ENCODE peak calls at places on chromosome 4, in six cellular contexts. L is mucosa of descending colon; S is glutamatergic neuron; X is CD4-positive, alpha-beta T cell; T is endothelial cell; C is mesothelial cell of epicardium. G is an unnamed sample.

GRCh38 chr4:106355193-106355592 is 13.4 kb downstream of the GIMD1 start:
- DNase-seq in L (no peak), S (no peak), X (no peak), T (no peak), C (no peak), G (no peak)

GRCh38 chr4:100059467-100059866 is 109.4 kb upstream of the H2AZ1 start:
- DNase-seq in L (no peak), S (no peak), X (no peak), T (no peak), C (no peak), G (no peak)

GRCh38 chr4:7356667-7357295 is 77.9 kb downstream of the PSAPL1 start:
- DNase-seq in L (no peak), S (no peak), X (no peak), T (no peak), C (no peak), G (no peak)

GRCh38 chr4:76459291-76459723 is 24.3 kb downstream of the SHROOM3 start:
- DNase-seq in L (no peak), S (no peak), X (no peak), T (peak), C (no peak), G (no peak)

GRCh38 chr4:173159791-173160190 is 8.8 kb upstream of the GALNT7 start:
- DNase-seq in L (no peak), S (no peak), X (no peak), T (no peak), C (no peak), G (no peak)

GRCh38 chr4:107666134-107666533 is 53.9 kb downstream of the PAPSS1 start:
- DNase-seq in L (no peak), S (no peak), X (no peak), T (no peak), C (no peak), G (no peak)

GRCh38 chr4:77712675-77713074 is 106.5 kb downstream of the CNOT6L start:
- DNase-seq in L (no peak), S (no peak), X (no peak), T (no peak), C (no peak), G (no peak)

GRCh38 chr4:95602872-95603271 is 54.1 kb upstream of the UNC5C start:
- DNase-seq in L (no peak), S (no peak), X (no peak), T (no peak), C (no peak), G (no peak)

GRCh38 chr4:173522874-173523395 is 7.1 kb downstream of the HAND2 start:
- DNase-seq in L (no peak), S (no peak), X (no peak), T (no peak), C (no peak), G (no peak)

GRCh38 chr4:102809691-102810090 is 17.7 kb downstream of the UBE2D3 start:
- DNase-seq in L (no peak), S (no peak), X (no peak), T (no peak), C (no peak), G (no peak)

GRCh38 chr4:188400456-188400855 is 261.2 kb downstream of the TRIML1 start:
- DNase-seq in L (no peak), S (peak), X (no peak), T (no peak), C (no peak), G (no peak)

GRCh38 chr4:34105311-34105710 is 2139.0 kb downstream of the ARAP2 start:
- DNase-seq in L (no peak), S (no peak), X (no peak), T (no peak), C (no peak), G (no peak)

GRCh38 chr4:190019023-190019858 is 7.8 kb downstream of the FRG2 start:
- DNase-seq in L (no peak), S (peak), X (no peak), T (peak), C (no peak), G (no peak)

GRCh38 chr4:95571577-95571976 is 22.8 kb upstream of the UNC5C start:
- DNase-seq in L (no peak), S (no peak), X (no peak), T (no peak), C (no peak), G (no peak)

GRCh38 chr4:1778642-1779392 is 14.3 kb upstream of the FGFR3 start:
- DNase-seq in L (no peak), S (no peak), X (no peak), T (no peak), C (no peak), G (no peak)

GRCh38 chr4:1775731-1776500 is 17.2 kb upstream of the FGFR3 start:
- DNase-seq in L (no peak), S (no peak), X (no peak), T (no peak), C (no peak), G (no peak)

GRCh38 chr4:1776521-1777161 is 16.5 kb upstream of the FGFR3 start:
- DNase-seq in L (no peak), S (no peak), X (no peak), T (no peak), C (no peak), G (no peak)

GRCh38 chr4:1779588-1780382 is 13.3 kb upstream of the FGFR3 start:
- DNase-seq in L (no peak), S (no peak), X (no peak), T (no peak), C (no peak), G (no peak)

GRCh38 chr4:1777822-1778641 is 15.1 kb upstream of the FGFR3 start:
- DNase-seq in L (no peak), S (peak), X (no peak), T (peak), C (no peak), G (no peak)
- TF ChIP-seq CTCF in L (no peak), S (no peak), X (no peak), T (no peak), C (no peak), G (no peak)

GRCh38 chr4:41134581-41134980 is 79.8 kb downstream of the APBB2 start:
- DNase-seq in L (no peak), S (no peak), X (no peak), T (no peak), C (no peak), G (no peak)
- TF ChIP-seq CTCF in L (no peak), S (no peak), X (no peak), T (no peak), C (no peak), G (no peak)

GRCh38 chr4:42844422-42844821 is 48.1 kb upstream of the GRXCR1 start:
- DNase-seq in L (no peak), S (no peak), X (no peak), T (no peak), C (no peak), G (no peak)

GRCh38 chr4:42845586-42845985 is 46.9 kb upstream of the GRXCR1 start:
- DNase-seq in L (no peak), S (no peak), X (no peak), T (no peak), C (no peak), G (no peak)

DNA sequence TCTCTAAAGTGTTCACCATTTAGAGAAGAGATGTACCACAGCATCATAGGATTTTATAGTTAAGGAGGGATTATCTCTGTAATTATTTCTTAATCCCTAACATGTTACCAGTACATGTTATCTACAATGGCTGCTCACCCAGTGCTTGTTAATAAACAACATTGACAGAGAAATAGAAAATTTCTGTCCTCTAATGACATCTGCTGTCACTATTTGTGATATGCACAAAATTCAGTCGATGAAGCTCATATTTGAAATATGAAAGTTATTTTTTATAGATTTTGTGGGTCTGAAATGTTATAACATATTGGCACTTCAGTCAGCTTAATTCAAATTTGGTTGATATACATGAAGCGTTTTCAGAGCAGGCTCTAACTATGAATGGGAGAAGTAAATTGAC is 48.8 kb upstream of the GRXCR1 start:
- DNase-seq in L (no peak), S (no peak), X (no peak), T (no peak), C (no peak), G (no peak)
- TF ChIP-seq CTCF in L (no peak), S (no peak), X (no peak), T (no peak), C (no peak), G (no peak)

GRCh38 chr4:1747603-1747967 is 26.3 kb downstream of the TACC3 start:
- DNase-seq in L (no peak), S (no peak), X (no peak), T (no peak), C (no peak), G (no peak)

GRCh38 chr4:1746265-1746691 is 25.0 kb downstream of the TACC3 start:
- DNase-seq in L (peak), S (peak), X (peak), T (peak), C (peak), G (peak)

GRCh38 chr4:1748465-1748995 is 27.2 kb downstream of the TACC3 start:
- DNase-seq in L (peak), S (peak), X (peak), T (peak), C (peak), G (peak)

GRCh38 chr4:1745697-1746096 is 24.4 kb downstream of the TACC3 start:
- DNase-seq in L (no peak), S (no peak), X (no peak), T (no peak), C (no peak), G (no peak)

GRCh38 chr4:1746919-1747602 is 25.7 kb downstream of the TACC3 start:
- DNase-seq in L (no peak), S (peak), X (no peak), T (no peak), C (no peak), G (no peak)
- TF ChIP-seq CTCF in L (no peak), S (no peak), X (no peak), T (no peak), C (no peak), G (no peak)

DNA sequence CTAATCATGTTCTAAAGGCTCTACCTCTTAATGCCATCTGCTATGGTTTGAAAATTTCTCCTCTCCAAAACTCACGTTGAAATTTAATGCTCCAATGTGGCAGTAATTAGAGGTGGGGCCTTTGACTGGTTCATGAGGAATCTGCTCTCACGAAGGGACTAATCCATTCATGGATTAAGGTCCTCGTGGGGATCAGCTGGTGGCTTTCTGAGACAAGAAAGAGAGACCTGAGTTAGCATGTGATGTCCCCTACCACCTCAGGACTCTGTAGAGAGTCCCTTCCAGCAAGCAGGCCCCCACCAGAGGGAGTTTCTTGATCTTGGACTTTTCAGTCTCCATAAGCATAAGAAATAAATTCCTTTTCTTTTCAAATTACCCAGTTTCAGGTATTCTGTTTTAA is 65.3 kb downstream of the WDFY3 start:
- DNase-seq in L (no peak), S (no peak), X (no peak), T (no peak), C (no peak), G (no peak)
- TF ChIP-seq CTCF in L (no peak), S (no peak), X (no peak), T (no peak), C (no peak), G (no peak)